ENCODE peak calls at places on chromosomes 12 and 14, in five cellular contexts. C is A549, K is K562, J is GM12878, L is IMR-90. A is an unnamed sample.

GRCh38 chr14:39491134-39491541 is 58.9 kb upstream of the FBXO33 start:
- DNase-seq in C (peak), K (peak), J (no peak), L (peak), A (peak)

GRCh38 chr14:32564591-32564990 is 235.5 kb downstream of the AKAP6 start:
- DNase-seq in C (no peak), K (no peak), J (no peak), L (peak), A (no peak)

GRCh38 chr12:7058163-7058845 is 2.2 kb upstream of the C1S start:
- DNase-seq in C (no peak), K (no peak), J (no peak), L (no peak), A (no peak)

GRCh38 chr12:132657004-132657727 is 30.0 kb downstream of the POLE start:
- DNase-seq in C (no peak), K (no peak), J (no peak), L (no peak), A (no peak)

GRCh38 chr12:70150230-70150629 is 93.0 kb upstream of the CNOT2 start:
- DNase-seq in C (no peak), K (no peak), J (no peak), L (no peak), A (no peak)

GRCh38 chr14:58239259-58240210 is 5.1 kb upstream of the PSMA3 start:
- DNase-seq in C (peak), K (peak), J (peak), L (peak), A (no peak)

GRCh38 chr12:104370989-104371870 is 67.7 kb downstream of the EID3 start:
- DNase-seq in C (peak), K (no peak), J (no peak), L (peak), A (no peak)

GRCh38 chr14:67418368-67419174 is 6.6 kb upstream of the PLEK2 start:
- DNase-seq in C (no peak), K (peak), J (no peak), L (peak), A (no peak)

GRCh38 chr12:12376636-12377448 is 20.0 kb downstream of the BORCS5 start:
- DNase-seq in C (peak), K (peak), J (peak), L (peak), A (peak)

GRCh38 chr12:11812558-11813421 is 163.3 kb downstream of the ETV6 start:
- DNase-seq in C (no peak), K (no peak), J (no peak), L (peak), A (peak)

GRCh38 chr12:89347325-89347829 is 4.9 kb downstream of the DUSP6 start:
- DNase-seq in C (no peak), K (no peak), J (no peak), L (no peak), A (no peak)
- TF ChIP-seq RCOR1 in C (no peak), K (no peak), J (no peak), L (no peak), A (no peak)

GRCh38 chr14:37697489-37698121 is 102.2 kb downstream of the TTC6 start:
- DNase-seq in C (no peak), K (no peak), J (no peak), L (peak), A (no peak)
- TF ChIP-seq RCOR1 in C (no peak), K (no peak), J (no peak), L (no peak), A (no peak)

DNA sequence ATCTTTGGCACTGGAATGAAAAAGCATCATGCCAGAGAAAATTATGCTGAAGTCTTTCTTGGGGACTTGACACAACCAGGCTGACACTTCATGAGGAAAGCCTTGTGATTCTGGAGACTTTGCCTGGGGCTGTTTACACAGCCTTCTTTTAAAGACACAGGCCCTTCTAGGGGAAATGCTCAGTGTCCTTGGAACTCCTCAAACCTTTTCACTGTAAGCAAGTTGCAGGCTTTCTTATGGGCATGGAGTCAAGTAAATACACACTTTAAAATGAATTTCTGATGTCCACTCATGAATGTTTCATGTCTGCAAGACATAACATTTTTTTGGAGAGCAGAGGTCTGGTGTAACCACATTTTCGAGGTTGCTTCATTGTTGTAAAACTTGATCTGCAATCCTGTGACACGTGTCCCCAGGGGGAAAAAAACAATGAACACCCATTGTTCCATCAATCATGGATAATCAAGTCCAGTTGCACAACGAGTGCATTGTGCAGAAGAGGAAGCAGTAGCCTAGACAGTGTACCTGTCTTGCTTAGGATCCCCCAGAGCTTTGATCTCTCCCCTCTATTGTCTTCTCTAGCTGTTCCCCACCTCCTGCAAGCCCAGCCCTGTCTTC is 155.1 kb upstream of the PRICKLE1 start:
- DNase-seq in C (no peak), K (no peak), J (no peak), L (no peak), A (no peak)
- TF ChIP-seq RCOR1 in C (no peak), K (no peak), J (no peak), L (no peak), A (no peak)

GRCh38 chr14:23307146-23307447 is 464 bp downstream of the BCL2L2 start:
- DNase-seq in C (no peak), K (no peak), J (no peak), L (no peak), A (no peak)
- TF ChIP-seq RCOR1 in C (no peak), K (no peak), J (no peak), L (no peak), A (no peak)

GRCh38 chr12:106773286-106773685 is 1.2 kb upstream of the RIC8B start:
- DNase-seq in C (no peak), K (no peak), J (no peak), L (no peak), A (peak)
- TF ChIP-seq RCOR1 in C (no peak), K (no peak), J (no peak), L (no peak), A (no peak)

GRCh38 chr12:57219993-57220728 is 3.6 kb downstream of the NXPH4 start:
- DNase-seq in C (no peak), K (no peak), J (no peak), L (no peak), A (peak)

GRCh38 chr12:57216014-57216891 is at the start of gene NXPH4:
- DNase-seq in C (peak), K (peak), J (no peak), L (no peak), A (peak)

GRCh38 chr12:57216931-57217871 is 607 bp downstream of the NXPH4 start:
- DNase-seq in C (peak), K (no peak), J (no peak), L (no peak), A (peak)

GRCh38 chr12:57219205-57219992 is 2.8 kb downstream of the NXPH4 start:
- DNase-seq in C (no peak), K (no peak), J (no peak), L (no peak), A (no peak)

DNA sequence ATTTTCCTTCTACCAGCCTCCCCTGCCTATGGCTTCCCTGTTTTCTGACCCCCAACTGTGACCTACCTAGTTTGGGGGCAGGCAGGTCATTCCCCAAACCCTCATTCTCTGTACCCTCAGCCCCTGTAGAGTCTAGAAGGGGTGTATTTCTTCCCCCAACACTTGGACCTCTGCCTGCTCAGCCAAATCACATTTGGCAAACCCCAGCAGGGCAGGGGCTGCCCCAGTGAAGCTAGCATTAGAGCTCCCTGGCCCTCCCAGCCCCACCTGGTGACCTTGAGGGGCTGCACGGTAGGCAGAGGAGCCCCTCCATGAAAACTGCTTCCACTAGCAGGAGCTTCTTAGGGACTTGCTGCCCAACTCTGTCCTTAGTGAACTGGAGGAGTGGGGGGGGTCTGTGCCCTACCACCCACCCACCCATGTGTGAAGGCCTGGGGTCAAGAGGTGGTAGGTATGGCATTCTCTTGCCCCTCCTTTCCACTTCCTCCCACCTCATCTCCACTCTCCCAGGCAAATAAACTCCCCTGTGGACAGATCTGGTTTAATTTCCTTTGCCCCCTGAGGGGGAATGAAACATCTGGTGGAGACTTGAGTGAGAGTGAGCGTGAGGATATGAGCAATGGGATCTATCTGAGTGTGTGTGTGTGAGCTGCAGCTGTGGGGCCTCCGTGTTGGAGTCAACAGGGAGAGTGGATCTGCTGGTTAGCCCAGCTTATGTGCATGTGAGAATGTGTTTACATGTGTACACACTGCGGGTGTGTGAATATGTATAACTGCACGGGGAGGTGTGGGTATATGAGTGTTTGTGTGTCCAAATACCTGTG is 1.6 kb downstream of the NXPH4 start:
- DNase-seq in C (no peak), K (no peak), J (no peak), L (peak), A (peak)
- TF ChIP-seq RCOR1 in C (no peak), K (no peak), J (no peak), L (no peak), A (no peak)

DNA sequence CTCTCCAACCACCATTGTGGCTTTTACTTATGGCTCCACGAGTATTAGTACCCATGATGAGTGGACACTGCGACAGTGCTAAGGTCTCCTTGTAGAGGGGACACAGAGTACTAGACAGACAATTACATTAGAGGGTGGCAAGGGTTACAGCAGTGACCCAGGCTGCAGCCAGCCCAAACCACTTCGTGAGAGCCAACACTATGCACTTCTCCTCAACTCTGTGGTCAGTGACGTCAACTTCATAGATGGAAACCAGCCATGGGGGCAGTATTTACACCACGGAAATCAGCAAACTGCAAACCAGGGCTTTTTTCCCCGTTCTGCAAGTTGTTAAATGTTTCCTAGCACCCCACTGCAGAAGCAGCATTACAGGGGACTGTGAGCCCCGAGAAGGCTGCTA is 61.6 kb upstream of the ZFP36L1 start:
- DNase-seq in C (no peak), K (peak), J (no peak), L (no peak), A (no peak)
- TF ChIP-seq RCOR1 in C (no peak), K (no peak), J (no peak), L (no peak), A (no peak)

A was measured in SK-N-SH.